ENCODE peak calls at places on chromosomes 5 and 9, in four cellular contexts. U, F, S and M are unnamed samples.

GRCh38 chr5:85108471-85108870 is 723.8 kb upstream of the EDIL3 start:
- DNase-seq in U (no peak), F (no peak), S (no peak), M (no peak)

GRCh38 chr5:126492939-126493338 is 69.7 kb downstream of the GRAMD2B start:
- DNase-seq in U (peak; percentile 67), F (no peak), S (no peak), M (no peak)

GRCh38 chr5:105767265-105767664 is 1903.5 kb downstream of the EFNA5 start:
- DNase-seq in U (no peak), F (no peak), S (no peak), M (no peak)

GRCh38 chr5:28281381-28281780 is 1243.0 kb upstream of the CDH9 start:
- DNase-seq in U (no peak), F (no peak), S (no peak), M (no peak)

GRCh38 chr5:111223790-111224560 is at the start of gene CAMK4:
- DNase-seq in U (peak; percentile 62), F (peak; percentile 38), S (no peak), M (peak; percentile 27)

GRCh38 chr9:20111173-20111843 is 322.5 kb upstream of the SLC24A2 start:
- DNase-seq in U (no peak), F (no peak), S (no peak), M (no peak)

GRCh38 chr9:78213696-78214095 is 22.2 kb upstream of the CEP78 start:
- DNase-seq in U (no peak), F (no peak), S (no peak), M (no peak)

GRCh38 chr5:86101966-86102365 is 515.8 kb upstream of the COX7C start:
- DNase-seq in U (no peak), F (no peak), S (no peak), M (no peak)

GRCh38 chr9:131656356-131657030 is 83.4 kb downstream of the RAPGEF1 start:
- DNase-seq in U (no peak), F (no peak), S (peak; percentile 87), M (no peak)

GRCh38 chr5:98603456-98603855 is 170.0 kb upstream of the RGMB start:
- DNase-seq in U (no peak), F (no peak), S (no peak), M (no peak)

GRCh38 chr5:100797863-100798262 is 105.2 kb downstream of the ST8SIA4 start:
- DNase-seq in U (no peak), F (no peak), S (no peak), M (no peak)

GRCh38 chr5:172499287-172499686 is 45.0 kb upstream of the SH3PXD2B start:
- DNase-seq in U (no peak), F (no peak), S (no peak), M (no peak)

GRCh38 chr9:79615038-79615437 is 43.3 kb downstream of the TLE4 start:
- DNase-seq in U (no peak), F (no peak), S (no peak), M (no peak)

GRCh38 chr9:125889122-125889523 is 141.9 kb downstream of the PBX3 start:
- DNase-seq in U (no peak), F (no peak), S (no peak), M (no peak)

GRCh38 chr5:138508958-138509357 is 34.1 kb downstream of the ETF1 start:
- DNase-seq in U (no peak), F (no peak), S (no peak), M (no peak)

GRCh38 chr9:2876726-2877125 is 32.8 kb upstream of the PUM3 start:
- DNase-seq in U (no peak), F (no peak), S (no peak), M (no peak)

GRCh38 chr9:110655723-110656641 is 12.6 kb upstream of the MUSK start:
- DNase-seq in U (no peak), F (no peak), S (no peak), M (no peak)

GRCh38 chr9:110185806-110186205 is 22.2 kb downstream of the C9orf152 start:
- DNase-seq in U (no peak), F (no peak), S (no peak), M (no peak)

GRCh38 chr9:35882265-35882848 is 12.2 kb upstream of the OR13J1 start:
- DNase-seq in U (peak; percentile 75), F (peak; percentile 46), S (peak; percentile 20), M (peak; percentile 71)

GRCh38 chr5:172439785-172440480 is 14.4 kb downstream of the SH3PXD2B start:
- DNase-seq in U (no peak), F (no peak), S (no peak), M (no peak)

GRCh38 chr9:127075592-127076380 is 46.6 kb downstream of the ANGPTL2 start:
- DNase-seq in U (no peak), F (no peak), S (no peak), M (no peak)

GRCh38 chr9:127078336-127078735 is 44.1 kb downstream of the ANGPTL2 start:
- DNase-seq in U (no peak), F (no peak), S (no peak), M (no peak)

GRCh38 chr9:127078988-127079387 is 43.4 kb downstream of the ANGPTL2 start:
- DNase-seq in U (no peak), F (no peak), S (no peak), M (no peak)

GRCh38 chr9:127076860-127077657 is 45.4 kb downstream of the ANGPTL2 start:
- DNase-seq in U (no peak), F (no peak), S (no peak), M (no peak)

GRCh38 chr9:127077658-127077975 is 44.8 kb downstream of the ANGPTL2 start:
- DNase-seq in U (no peak), F (no peak), S (no peak), M (no peak)
- TF ChIP-seq EGR1 in U (no peak), F (no peak), S (no peak), M (no peak)

DNA sequence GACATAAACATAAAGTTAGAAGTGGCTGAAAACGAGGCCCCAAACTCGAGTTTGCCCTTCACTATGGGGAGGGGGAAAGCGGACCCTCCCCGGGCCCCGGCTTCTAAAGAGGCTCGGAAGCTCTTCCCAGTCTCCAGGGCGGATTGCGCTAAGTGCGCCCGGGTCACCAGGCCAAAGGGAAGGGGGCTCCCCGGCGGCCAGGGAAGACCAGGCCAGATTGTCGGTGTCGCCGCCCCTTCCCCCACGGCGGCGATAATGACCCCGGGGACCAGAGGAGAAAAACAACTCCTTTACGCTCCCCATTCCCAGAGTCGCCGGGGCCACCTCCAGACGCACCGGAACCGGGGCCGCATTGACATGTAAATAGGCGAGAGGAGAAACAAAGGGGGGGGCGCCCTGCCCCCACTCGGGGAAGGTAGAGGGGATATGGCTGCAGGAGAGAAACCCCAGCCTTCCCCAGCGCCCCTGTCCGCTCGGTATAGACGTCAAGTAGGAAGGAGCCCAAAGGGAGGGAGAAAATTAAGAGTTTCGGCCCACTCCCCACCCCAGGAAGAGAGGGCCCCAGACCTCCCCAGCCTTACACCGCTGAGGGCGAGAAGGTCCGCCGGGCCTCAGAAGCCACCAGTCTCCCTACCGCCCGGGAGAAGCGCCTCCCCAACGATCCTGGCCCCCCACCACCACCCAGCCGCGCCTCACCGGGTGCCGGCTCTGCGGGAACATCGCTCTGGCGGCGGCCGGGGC is 1.7 kb downstream of the TLE1 start:
- DNase-seq in U (no peak), F (no peak), S (no peak), M (no peak)
- TF ChIP-seq EGR1 in U (no peak), F (no peak), S (no peak), M (no peak)

GRCh38 chr9:134942421-134943119 is 24.9 kb upstream of the FCN1 start:
- DNase-seq in U (no peak), F (no peak), S (no peak), M (no peak)
- TF ChIP-seq EGR1 in U (no peak), F (no peak), S (no peak), M (no peak)

GRCh38 chr5:176774216-176775171 is 35.9 kb upstream of the UNC5A start:
- DNase-seq in U (no peak), F (no peak), S (no peak), M (no peak)
- TF ChIP-seq EGR1 in U (peak; percentile 41), F (no peak), S (no peak), M (no peak)

GRCh38 chr9:6565312-6565711 is 80.2 kb downstream of the GLDC start:
- DNase-seq in U (no peak), F (no peak), S (no peak), M (no peak)

GRCh38 chr9:6566409-6567139 is 79.0 kb downstream of the GLDC start:
- DNase-seq in U (peak; percentile 11), F (peak; percentile 2), S (no peak), M (peak; percentile 95)

GRCh38 chr9:6564868-6565267 is 80.7 kb downstream of the GLDC start:
- DNase-seq in U (no peak), F (no peak), S (no peak), M (no peak)

GRCh38 chr9:6564370-6564769 is 81.2 kb downstream of the GLDC start:
- DNase-seq in U (no peak), F (no peak), S (no peak), M (no peak)

GRCh38 chr9:6567140-6567591 is 78.4 kb downstream of the GLDC start:
- DNase-seq in U (peak; percentile 31), F (peak; percentile 9), S (no peak), M (peak; percentile 92)
- TF ChIP-seq EGR1 in U (no peak), F (no peak), S (no peak), M (no peak)

GRCh38 chr5:41194339-41194738 is 19.0 kb downstream of the C6 start:
- DNase-seq in U (no peak), F (no peak), S (no peak), M (no peak)

GRCh38 chr5:41193462-41194166 is 19.7 kb downstream of the C6 start:
- DNase-seq in U (no peak), F (no peak), S (no peak), M (no peak)

GRCh38 chr5:41195228-41195627 is 18.1 kb downstream of the C6 start:
- DNase-seq in U (no peak), F (no peak), S (no peak), M (no peak)

GRCh38 chr5:41199660-41200059 is 13.7 kb downstream of the C6 start:
- DNase-seq in U (no peak), F (no peak), S (no peak), M (no peak)

DNA sequence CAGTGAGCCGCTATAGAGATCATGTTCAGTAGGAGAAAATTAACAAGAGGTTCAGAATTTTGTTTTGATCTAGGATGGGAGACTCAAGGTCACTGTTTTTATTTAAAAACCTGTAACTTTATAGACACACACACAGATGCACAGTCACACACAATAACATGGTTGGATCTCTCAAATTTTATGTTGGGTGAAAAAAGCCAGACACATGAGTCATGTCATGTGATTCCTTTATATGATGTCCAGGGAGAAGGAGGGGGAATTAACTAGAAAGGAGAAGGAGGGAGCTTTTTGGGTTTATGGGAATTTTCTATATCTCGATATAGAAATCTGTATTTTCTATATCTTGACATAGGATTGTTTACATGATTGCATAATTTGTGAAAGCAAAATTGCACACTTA is 17.1 kb downstream of the C6 start:
- DNase-seq in U (no peak), F (no peak), S (no peak), M (no peak)
- TF ChIP-seq EGR1 in U (no peak), F (no peak), S (no peak), M (no peak)

GRCh38 chr5:10064546-10065215 is 185.0 kb downstream of the ATPSCKMT start:
- DNase-seq in U (no peak), F (no peak), S (no peak), M (no peak)
- TF ChIP-seq EGR1 in U (no peak), F (no peak), S (no peak), M (no peak)

GRCh38 chr9:95032580-95033298 is 284.8 kb downstream of the FANCC start:
- DNase-seq in U (peak; percentile 9), F (no peak), S (no peak), M (no peak)
- TF ChIP-seq EGR1 in U (no peak), F (no peak), S (no peak), M (no peak)